ENCODE peak calls at places on chromosomes 13 and 19, in six cellular contexts. L is tibial nerve, S is GM13976, E is GM12891, U is left colon, C is OCI-M1. K is an unnamed sample.

GRCh38 chr13:62113145-62113544 is 697.5 kb upstream of the PCDH20 start:
- DNase-seq in L (no peak), S (no peak), E (no peak), U (no peak), C (no peak), K (no peak)

GRCh38 chr19:1084024-1084868 is 10.9 kb downstream of the POLR2E start:
- DNase-seq in L (no peak), S (no peak), E (no peak), U (peak; percentile 42), C (no peak), K (no peak)

GRCh38 chr19:6032381-6032780 is 54.4 kb upstream of the RANBP3 start:
- DNase-seq in L (no peak), S (no peak), E (no peak), U (no peak), C (no peak), K (no peak)

GRCh38 chr13:109989155-109989554 is 202.8 kb upstream of the IRS2 start:
- DNase-seq in L (no peak), S (no peak), E (no peak), U (no peak), C (no peak), K (no peak)

GRCh38 chr19:10421981-10422461 is 1.7 kb downstream of the PDE4A start:
- DNase-seq in L (no peak), S (no peak), E (no peak), U (no peak), C (peak; percentile 70), K (no peak)

GRCh38 chr13:74443623-74444022 is 309.4 kb upstream of the KLF12 start:
- DNase-seq in L (no peak), S (no peak), E (no peak), U (no peak), C (no peak), K (no peak)

GRCh38 chr13:85367887-85368286 is 431.3 kb downstream of the SLITRK6 start:
- DNase-seq in L (no peak), S (no peak), E (no peak), U (no peak), C (peak; percentile 43), K (no peak)

GRCh38 chr19:51020988-51021651 is 1.6 kb upstream of the KLK10 start:
- DNase-seq in L (no peak), S (no peak), E (no peak), U (no peak), C (peak; percentile 84), K (no peak)

GRCh38 chr19:47240561-47240960 is 9.6 kb upstream of the BBC3 start:
- DNase-seq in L (no peak), S (no peak), E (no peak), U (no peak), C (no peak), K (no peak)

GRCh38 chr19:8456064-8456463 is 11.3 kb downstream of the HNRNPM start:
- DNase-seq in L (no peak), S (no peak), E (no peak), U (no peak), C (no peak), K (no peak)

GRCh38 chr19:49766938-49767315 is at the start of gene AP2A1:
- DNase-seq in L (peak; percentile 34), S (no peak), E (no peak), U (no peak), C (no peak), K (no peak)

GRCh38 chr19:18453269-18454024 is 15.5 kb upstream of the ISYNA1 start:
- DNase-seq in L (no peak), S (no peak), E (no peak), U (no peak), C (no peak), K (no peak)

GRCh38 chr19:4676955-4677731 is 7.0 kb upstream of the MYDGF start:
- DNase-seq in L (no peak), S (no peak), E (no peak), U (peak; percentile 44), C (peak; percentile 41), K (no peak)

GRCh38 chr13:53151692-53152421 is 123.2 kb downstream of the OLFM4 start:
- DNase-seq in L (no peak), S (peak; percentile 33), E (peak; percentile 11), U (no peak), C (peak; percentile 80), K (peak; percentile 73)

GRCh38 chr13:45391926-45392325 is 26.2 kb downstream of the SLC25A30 start:
- DNase-seq in L (no peak), S (no peak), E (no peak), U (no peak), C (no peak), K (no peak)

GRCh38 chr19:43625918-43626579 is 6.6 kb upstream of the ZNF428 start:
- DNase-seq in L (no peak), S (no peak), E (no peak), U (no peak), C (peak; percentile 94), K (no peak)

GRCh38 chr19:19606021-19606420 is 12.5 kb downstream of the PBX4 start:
- DNase-seq in L (no peak), S (no peak), E (no peak), U (peak; percentile 80), C (no peak), K (no peak)

GRCh38 chr13:107881362-107881761 is 334.0 kb downstream of the LIG4 start:
- DNase-seq in L (no peak), S (no peak), E (no peak), U (no peak), C (no peak), K (no peak)

GRCh38 chr19:41427647-41428480 is 690 bp upstream of the B3GNT8 start:
- DNase-seq in L (peak; percentile 30), S (peak; percentile 56), E (no peak), U (peak; percentile 56), C (peak; percentile 32), K (peak; percentile 86)

GRCh38 chr13:106373304-106373988 is 162.0 kb downstream of the EFNB2 start:
- DNase-seq in L (no peak), S (no peak), E (no peak), U (no peak), C (no peak), K (no peak)

GRCh38 chr13:89923052-89923451 is 1424.4 kb upstream of the MIR17HG start:
- DNase-seq in L (no peak), S (no peak), E (no peak), U (no peak), C (no peak), K (no peak)

GRCh38 chr13:37618554-37618953 is 20.0 kb upstream of the POSTN start:
- DNase-seq in L (no peak), S (no peak), E (no peak), U (no peak), C (no peak), K (no peak)

GRCh38 chr13:112506046-112506445 is 81.9 kb downstream of the TUBGCP3 start:
- DNase-seq in L (no peak), S (no peak), E (no peak), U (no peak), C (no peak), K (no peak)

GRCh38 chr19:37583340-37583739 is 11.3 kb downstream of the ZNF571 start:
- DNase-seq in L (no peak), S (no peak), E (no peak), U (no peak), C (peak; percentile 5), K (no peak)

GRCh38 chr13:100532836-100533435 is 55.7 kb downstream of the GGACT start:
- DNase-seq in L (no peak), S (no peak), E (no peak), U (no peak), C (no peak), K (no peak)

GRCh38 chr13:37647038-37647650 is 48.6 kb upstream of the POSTN start:
- DNase-seq in L (no peak), S (no peak), E (no peak), U (no peak), C (no peak), K (no peak)

GRCh38 chr13:107993239-107993948 is 221.9 kb downstream of the LIG4 start:
- DNase-seq in L (no peak), S (no peak), E (no peak), U (no peak), C (peak; percentile 30), K (no peak)

GRCh38 chr13:46297338-46297737 is 85.6 kb downstream of the LRRC63 start:
- DNase-seq in L (no peak), S (no peak), E (no peak), U (no peak), C (peak; percentile 67), K (no peak)

GRCh38 chr19:7595466-7596133 is at the start of gene CAMSAP3:
- DNase-seq in L (no peak), S (peak; percentile 85), E (peak; percentile 82), U (peak; percentile 60), C (no peak), K (peak; percentile 38)

GRCh38 chr19:7636691-7637373 is at the start of gene STXBP2:
- DNase-seq in L (no peak), S (peak; percentile 99), E (peak; percentile 100), U (peak; percentile 79), C (peak; percentile 72), K (peak; percentile 87)

K was measured in HL-60.